ENCODE peak calls at places on chromosome 2, in six cellular contexts. D, P, S, R, J and V are unnamed samples.

GRCh38 chr2:201255468-201255867 is 4.9 kb upstream of the CASP8 start:
- DNase-seq in S (no peak), R (no peak), J (no peak), P (no peak), D (no peak), V (no peak)

GRCh38 chr2:63614983-63615945 is 26.5 kb downstream of the MDH1 start:
- DNase-seq in D (no peak), S (peak), J (no peak), R (no peak), P (no peak), V (peak)

GRCh38 chr2:75481041-75481836 is 79.5 kb downstream of the EVA1A start:
- DNase-seq in P (no peak), D (peak), R (no peak), S (no peak), J (no peak), V (peak)

GRCh38 chr2:11680181-11680900 is 10.3 kb upstream of the NTSR2 start:
- DNase-seq in P (no peak), S (no peak), J (no peak), D (no peak), R (peak), V (no peak)

GRCh38 chr2:810397-810796 is 133.2 kb upstream of the TMEM18 start:
- DNase-seq in P (no peak), D (no peak), S (no peak), R (no peak), J (no peak), V (no peak)

GRCh38 chr2:240441326-240441992 is 6.0 kb downstream of the GPC1 start:
- DNase-seq in J (no peak), S (no peak), P (no peak), D (no peak), R (no peak), V (no peak)

GRCh38 chr2:217645891-217646290 is 356.9 kb downstream of the TNS1 start:
- DNase-seq in S (no peak), J (no peak), P (no peak), D (no peak), R (no peak), V (no peak)

GRCh38 chr2:138155304-138155703 is 191.0 kb downstream of the HNMT start:
- DNase-seq in S (no peak), D (no peak), J (no peak), P (no peak), R (no peak), V (no peak)

GRCh38 chr2:96305979-96306308 is 598 bp upstream of the SNRNP200 start:
- DNase-seq in S (no peak), R (no peak), J (no peak), P (no peak), D (no peak), V (peak)

GRCh38 chr2:224173882-224174415 is 134.9 kb upstream of the SERPINE2 start:
- DNase-seq in S (no peak), P (no peak), J (no peak), D (no peak), R (no peak), V (no peak)

GRCh38 chr2:110747522-110748488 is 15.4 kb downstream of the ACOXL start:
- DNase-seq in J (no peak), D (peak), P (no peak), R (no peak), S (no peak), V (no peak)

GRCh38 chr2:237322564-237322963 is 91.4 kb downstream of the COL6A3 start:
- DNase-seq in R (no peak), D (no peak), S (no peak), J (no peak), P (no peak), V (peak)

GRCh38 chr2:225064928-225065327 is 22.7 kb upstream of the DOCK10 start:
- DNase-seq in D (no peak), P (no peak), J (no peak), S (no peak), R (no peak), V (no peak)

GRCh38 chr2:109707281-109708147 is 86.6 kb upstream of the RGPD5 start:
- DNase-seq in J (no peak), D (no peak), R (no peak), S (no peak), P (no peak), V (no peak)

GRCh38 chr2:224781400-224781799 is 65.2 kb upstream of the CCDC195 start:
- DNase-seq in D (no peak), R (no peak), J (no peak), S (no peak), P (no peak), V (no peak)

GRCh38 chr2:220506466-220506865 is 879.0 kb downstream of the SLC4A3 start:
- DNase-seq in J (no peak), P (no peak), R (no peak), S (no peak), D (no peak), V (no peak)

GRCh38 chr2:233186851-233187250 is 64.6 kb upstream of the ATG16L1 start:
- DNase-seq in P (no peak), D (no peak), R (no peak), S (no peak), J (no peak), V (no peak)

GRCh38 chr2:9678554-9678953 is 47.8 kb upstream of the YWHAQ start:
- DNase-seq in D (no peak), J (no peak), P (no peak), R (no peak), S (no peak), V (no peak)

GRCh38 chr2:69083126-69083733 is 70.3 kb downstream of the ANTXR1 start:
- DNase-seq in J (no peak), D (no peak), S (no peak), P (peak), R (no peak), V (peak)

GRCh38 chr2:163697846-163698637 is 37.8 kb downstream of the FIGN start:
- DNase-seq in D (no peak), P (no peak), S (no peak), J (no peak), R (no peak), V (no peak)

GRCh38 chr2:204033601-204034495 is 97.3 kb downstream of the ICOS start:
- DNase-seq in S (no peak), D (no peak), R (no peak), J (no peak), P (no peak), V (peak)

GRCh38 chr2:186530314-186530713 is 44.3 kb downstream of the ZC3H15 start:
- DNase-seq in S (no peak), P (no peak), R (no peak), D (no peak), J (no peak), V (no peak)

GRCh38 chr2:26465266-26465925 is 12.5 kb downstream of the OTOF start:
- DNase-seq in D (no peak), R (no peak), J (no peak), S (no peak), P (no peak), V (no peak)

GRCh38 chr2:22992446-22992845 is 392.5 kb upstream of the KLHL29 start:
- DNase-seq in S (no peak), P (no peak), R (no peak), D (no peak), J (no peak), V (no peak)

GRCh38 chr2:127649684-127650040 is 3.7 kb downstream of the GPR17 start:
- DNase-seq in D (peak), S (peak), P (peak), R (peak), J (peak), V (peak)

GRCh38 chr2:25204190-25204838 is 35.9 kb upstream of the POMC start:
- DNase-seq in R (no peak), P (no peak), J (no peak), D (no peak), S (no peak), V (peak)

GRCh38 chr2:178237488-178238143 is 43.3 kb downstream of the OSBPL6 start:
- DNase-seq in J (no peak), R (no peak), D (no peak), P (no peak), S (no peak), V (no peak)

GRCh38 chr2:189393440-189394111 is 47.7 kb upstream of the WDR75 start:
- DNase-seq in D (no peak), P (no peak), S (peak), R (peak), J (no peak), V (peak)

GRCh38 chr2:181457121-181457740 is at the start of gene ITGA4:
- DNase-seq in P (no peak), S (no peak), D (no peak), J (peak), R (no peak), V (peak)

GRCh38 chr2:187003038-187003543 is 154.1 kb upstream of the ZSWIM2 start:
- DNase-seq in J (no peak), D (no peak), R (no peak), P (no peak), S (no peak), V (no peak)

GRCh38 chr2:121480826-121481225 is 49.9 kb upstream of the RNU4ATAC start:
- DNase-seq in J (no peak), D (peak), P (no peak), S (no peak), R (peak), V (peak)

GRCh38 chr2:80719607-80720006 is 415.1 kb upstream of the LRRTM1 start:
- DNase-seq in P (no peak), D (no peak), R (no peak), J (no peak), S (no peak), V (no peak)

GRCh38 chr2:177338177-177338721 is 54.3 kb upstream of the AGPS start:
- DNase-seq in J (no peak), S (no peak), D (peak), R (no peak), P (peak), V (peak)

GRCh38 chr2:6626406-6627012 is 239.2 kb downstream of the CMPK2 start:
- DNase-seq in R (no peak), S (no peak), D (no peak), J (no peak), P (no peak), V (no peak)

GRCh38 chr2:289362-290089 is 1.6 kb upstream of the ALKAL2 start:
- DNase-seq in S (no peak), D (no peak), J (no peak), R (no peak), P (no peak), V (peak)